ENCODE peak calls at places on chromosomes 12 and 14, in ten cellular contexts. One of them, this sample, is unnamed.

GRCh38 chr12:131927110-131928079 is 1.7 kb upstream of the PUS1 start:
- DNase-seq in astrocyte of the hippocampus: no peak
- DNase-seq in C1 segment of cervical spinal cord: no peak
- DNase-seq in aorta: no peak
- DNase-seq in A673: no peak
- DNase-seq in amygdala: no peak
- DNase-seq in pancreas: no peak
- DNase-seq in fibroblast of pulmonary artery: no peak
- DNase-seq in occipital lobe: no peak
- DNase-seq in AG08396: no peak
- DNase-seq in this sample: no peak

GRCh38 chr14:99745307-99745951 is 47.8 kb upstream of the EML1 start:
- DNase-seq in astrocyte of the hippocampus: peak
- DNase-seq in C1 segment of cervical spinal cord: no peak
- DNase-seq in aorta: no peak
- DNase-seq in A673: no peak
- DNase-seq in amygdala: no peak
- DNase-seq in pancreas: no peak
- DNase-seq in fibroblast of pulmonary artery: no peak
- DNase-seq in occipital lobe: no peak
- DNase-seq in AG08396: peak
- DNase-seq in this sample: no peak

GRCh38 chr12:19431407-19432308 is 7.6 kb upstream of the AEBP2 start:
- DNase-seq in astrocyte of the hippocampus: peak
- DNase-seq in C1 segment of cervical spinal cord: no peak
- DNase-seq in aorta: peak
- DNase-seq in A673: peak
- DNase-seq in amygdala: no peak
- DNase-seq in pancreas: no peak
- DNase-seq in fibroblast of pulmonary artery: peak
- DNase-seq in occipital lobe: no peak
- DNase-seq in AG08396: peak
- DNase-seq in this sample: peak

GRCh38 chr12:1030779-1031178 is 39.8 kb downstream of the ERC1 start:
- DNase-seq in astrocyte of the hippocampus: no peak
- DNase-seq in C1 segment of cervical spinal cord: no peak
- DNase-seq in aorta: no peak
- DNase-seq in A673: no peak
- DNase-seq in amygdala: no peak
- DNase-seq in pancreas: no peak
- DNase-seq in fibroblast of pulmonary artery: no peak
- DNase-seq in occipital lobe: no peak
- DNase-seq in AG08396: no peak
- DNase-seq in this sample: no peak

GRCh38 chr14:74964787-74965769 is 9.7 kb upstream of the PGF start:
- DNase-seq in astrocyte of the hippocampus: no peak
- DNase-seq in C1 segment of cervical spinal cord: no peak
- DNase-seq in aorta: peak
- DNase-seq in A673: peak
- DNase-seq in amygdala: no peak
- DNase-seq in pancreas: no peak
- DNase-seq in fibroblast of pulmonary artery: peak
- DNase-seq in occipital lobe: no peak
- DNase-seq in AG08396: no peak
- DNase-seq in this sample: no peak

GRCh38 chr14:37745657-37746056 is 150.2 kb downstream of the TTC6 start:
- DNase-seq in astrocyte of the hippocampus: no peak
- DNase-seq in C1 segment of cervical spinal cord: no peak
- DNase-seq in aorta: no peak
- DNase-seq in A673: no peak
- DNase-seq in amygdala: no peak
- DNase-seq in pancreas: no peak
- DNase-seq in fibroblast of pulmonary artery: no peak
- DNase-seq in occipital lobe: no peak
- DNase-seq in AG08396: no peak
- DNase-seq in this sample: no peak

GRCh38 chr12:59403259-59403932 is 192.4 kb upstream of the SLC16A7 start:
- DNase-seq in astrocyte of the hippocampus: peak
- DNase-seq in C1 segment of cervical spinal cord: peak
- DNase-seq in aorta: peak
- DNase-seq in A673: peak
- DNase-seq in amygdala: peak
- DNase-seq in pancreas: peak
- DNase-seq in fibroblast of pulmonary artery: peak
- DNase-seq in occipital lobe: peak
- DNase-seq in AG08396: peak
- DNase-seq in this sample: no peak

GRCh38 chr14:70534904-70535303 is at the start of gene ADAM20:
- DNase-seq in astrocyte of the hippocampus: no peak
- DNase-seq in C1 segment of cervical spinal cord: no peak
- DNase-seq in aorta: no peak
- DNase-seq in A673: no peak
- DNase-seq in amygdala: no peak
- DNase-seq in pancreas: no peak
- DNase-seq in fibroblast of pulmonary artery: no peak
- DNase-seq in occipital lobe: no peak
- DNase-seq in AG08396: no peak
- DNase-seq in this sample: no peak

GRCh38 chr14:58107947-58108552 is 44.0 kb downstream of the ARMH4 start:
- DNase-seq in astrocyte of the hippocampus: peak
- DNase-seq in C1 segment of cervical spinal cord: no peak
- DNase-seq in aorta: no peak
- DNase-seq in A673: peak
- DNase-seq in amygdala: no peak
- DNase-seq in pancreas: no peak
- DNase-seq in fibroblast of pulmonary artery: peak
- DNase-seq in occipital lobe: no peak
- DNase-seq in AG08396: peak
- DNase-seq in this sample: no peak

GRCh38 chr12:106046301-106046846 is 92.4 kb downstream of the NUAK1 start:
- DNase-seq in astrocyte of the hippocampus: no peak
- DNase-seq in C1 segment of cervical spinal cord: no peak
- DNase-seq in aorta: no peak
- DNase-seq in A673: no peak
- DNase-seq in amygdala: no peak
- DNase-seq in pancreas: no peak
- DNase-seq in fibroblast of pulmonary artery: no peak
- DNase-seq in occipital lobe: no peak
- DNase-seq in AG08396: no peak
- DNase-seq in this sample: no peak

GRCh38 chr12:108840605-108841328 is 16.6 kb downstream of the SSH1 start:
- DNase-seq in astrocyte of the hippocampus: no peak
- DNase-seq in C1 segment of cervical spinal cord: no peak
- DNase-seq in aorta: no peak
- DNase-seq in A673: no peak
- DNase-seq in amygdala: no peak
- DNase-seq in pancreas: no peak
- DNase-seq in fibroblast of pulmonary artery: no peak
- DNase-seq in occipital lobe: no peak
- DNase-seq in AG08396: no peak
- DNase-seq in this sample: no peak

GRCh38 chr14:50035214-50035613 is 81.2 kb downstream of the VCPKMT start:
- DNase-seq in astrocyte of the hippocampus: no peak
- DNase-seq in C1 segment of cervical spinal cord: no peak
- DNase-seq in aorta: no peak
- DNase-seq in A673: no peak
- DNase-seq in amygdala: no peak
- DNase-seq in pancreas: no peak
- DNase-seq in fibroblast of pulmonary artery: no peak
- DNase-seq in occipital lobe: no peak
- DNase-seq in AG08396: no peak
- DNase-seq in this sample: no peak

GRCh38 chr12:117494833-117495714 is 133.6 kb upstream of the NOS1 start:
- DNase-seq in astrocyte of the hippocampus: no peak
- DNase-seq in C1 segment of cervical spinal cord: no peak
- DNase-seq in aorta: no peak
- DNase-seq in A673: peak
- DNase-seq in amygdala: no peak
- DNase-seq in pancreas: peak
- DNase-seq in fibroblast of pulmonary artery: no peak
- DNase-seq in occipital lobe: no peak
- DNase-seq in AG08396: no peak
- DNase-seq in this sample: no peak

GRCh38 chr12:122215789-122216188 is 10.1 kb downstream of the DIABLO start:
- DNase-seq in astrocyte of the hippocampus: no peak
- DNase-seq in C1 segment of cervical spinal cord: no peak
- DNase-seq in aorta: no peak
- DNase-seq in A673: no peak
- DNase-seq in amygdala: no peak
- DNase-seq in pancreas: no peak
- DNase-seq in fibroblast of pulmonary artery: no peak
- DNase-seq in occipital lobe: no peak
- DNase-seq in AG08396: no peak
- DNase-seq in this sample: no peak

GRCh38 chr12:94267907-94268575 is 119.7 kb downstream of the PLXNC1 start:
- DNase-seq in astrocyte of the hippocampus: no peak
- DNase-seq in C1 segment of cervical spinal cord: no peak
- DNase-seq in aorta: no peak
- DNase-seq in A673: no peak
- DNase-seq in amygdala: no peak
- DNase-seq in pancreas: no peak
- DNase-seq in fibroblast of pulmonary artery: no peak
- DNase-seq in occipital lobe: no peak
- DNase-seq in AG08396: no peak
- DNase-seq in this sample: no peak

GRCh38 chr12:262817-263216 is at the start of gene SLC6A13:
- DNase-seq in astrocyte of the hippocampus: peak
- DNase-seq in C1 segment of cervical spinal cord: no peak
- DNase-seq in aorta: no peak
- DNase-seq in A673: no peak
- DNase-seq in amygdala: no peak
- DNase-seq in pancreas: no peak
- DNase-seq in fibroblast of pulmonary artery: no peak
- DNase-seq in occipital lobe: no peak
- DNase-seq in AG08396: no peak
- DNase-seq in this sample: no peak

GRCh38 chr12:102862486-102862885 is 54.6 kb downstream of the PAH start:
- DNase-seq in astrocyte of the hippocampus: no peak
- DNase-seq in C1 segment of cervical spinal cord: no peak
- DNase-seq in aorta: no peak
- DNase-seq in A673: no peak
- DNase-seq in amygdala: no peak
- DNase-seq in pancreas: no peak
- DNase-seq in fibroblast of pulmonary artery: no peak
- DNase-seq in occipital lobe: no peak
- DNase-seq in AG08396: no peak
- DNase-seq in this sample: no peak

GRCh38 chr12:6337958-6338406 is 3.9 kb downstream of the TNFRSF1A start:
- DNase-seq in astrocyte of the hippocampus: peak
- DNase-seq in C1 segment of cervical spinal cord: no peak
- DNase-seq in aorta: no peak
- DNase-seq in A673: no peak
- DNase-seq in amygdala: no peak
- DNase-seq in pancreas: no peak
- DNase-seq in fibroblast of pulmonary artery: peak
- DNase-seq in occipital lobe: no peak
- DNase-seq in AG08396: no peak
- DNase-seq in this sample: no peak

GRCh38 chr14:61470954-61471279 is 149.5 kb downstream of the PRKCH start:
- DNase-seq in astrocyte of the hippocampus: no peak
- DNase-seq in C1 segment of cervical spinal cord: no peak
- DNase-seq in aorta: no peak
- DNase-seq in A673: no peak
- DNase-seq in amygdala: no peak
- DNase-seq in pancreas: no peak
- DNase-seq in fibroblast of pulmonary artery: no peak
- DNase-seq in occipital lobe: no peak
- DNase-seq in AG08396: no peak
- DNase-seq in this sample: no peak

GRCh38 chr14:36477266-36477665 is 42.8 kb downstream of the NKX2-1 start:
- DNase-seq in astrocyte of the hippocampus: no peak
- DNase-seq in C1 segment of cervical spinal cord: no peak
- DNase-seq in aorta: no peak
- DNase-seq in A673: no peak
- DNase-seq in amygdala: no peak
- DNase-seq in pancreas: no peak
- DNase-seq in fibroblast of pulmonary artery: no peak
- DNase-seq in occipital lobe: no peak
- DNase-seq in AG08396: no peak
- DNase-seq in this sample: no peak

GRCh38 chr12:109716512-109717389 is 3.1 kb downstream of the FAM222A start:
- DNase-seq in astrocyte of the hippocampus: no peak
- DNase-seq in C1 segment of cervical spinal cord: peak
- DNase-seq in aorta: no peak
- DNase-seq in A673: no peak
- DNase-seq in amygdala: peak
- DNase-seq in pancreas: no peak
- DNase-seq in fibroblast of pulmonary artery: no peak
- DNase-seq in occipital lobe: peak
- DNase-seq in AG08396: peak
- DNase-seq in this sample: no peak

GRCh38 chr14:39467889-39468524 is 35.8 kb upstream of the FBXO33 start:
- DNase-seq in astrocyte of the hippocampus: peak
- DNase-seq in C1 segment of cervical spinal cord: no peak
- DNase-seq in aorta: no peak
- DNase-seq in A673: peak
- DNase-seq in amygdala: no peak
- DNase-seq in pancreas: no peak
- DNase-seq in fibroblast of pulmonary artery: peak
- DNase-seq in occipital lobe: no peak
- DNase-seq in AG08396: no peak
- DNase-seq in this sample: no peak

GRCh38 chr14:74846168-74846567 is 29.8 kb downstream of the PROX2 start:
- DNase-seq in astrocyte of the hippocampus: no peak
- DNase-seq in C1 segment of cervical spinal cord: no peak
- DNase-seq in aorta: no peak
- DNase-seq in A673: peak
- DNase-seq in amygdala: no peak
- DNase-seq in pancreas: no peak
- DNase-seq in fibroblast of pulmonary artery: peak
- DNase-seq in occipital lobe: no peak
- DNase-seq in AG08396: no peak
- DNase-seq in this sample: no peak

GRCh38 chr12:121209629-121210572 is at the start of gene P2RX4:
- DNase-seq in astrocyte of the hippocampus: peak
- DNase-seq in C1 segment of cervical spinal cord: peak
- DNase-seq in aorta: peak
- DNase-seq in A673: peak
- DNase-seq in amygdala: peak
- DNase-seq in pancreas: peak
- DNase-seq in fibroblast of pulmonary artery: peak
- DNase-seq in occipital lobe: peak
- DNase-seq in AG08396: peak
- DNase-seq in this sample: peak

GRCh38 chr12:66633676-66634075 is 45.2 kb downstream of the GRIP1 start:
- DNase-seq in astrocyte of the hippocampus: peak
- DNase-seq in C1 segment of cervical spinal cord: no peak
- DNase-seq in aorta: no peak
- DNase-seq in A673: no peak
- DNase-seq in amygdala: no peak
- DNase-seq in pancreas: no peak
- DNase-seq in fibroblast of pulmonary artery: peak
- DNase-seq in occipital lobe: no peak
- DNase-seq in AG08396: no peak
- DNase-seq in this sample: no peak

GRCh38 chr14:65210118-65210826 is 108.0 kb upstream of the MAX start:
- DNase-seq in astrocyte of the hippocampus: no peak
- DNase-seq in C1 segment of cervical spinal cord: no peak
- DNase-seq in aorta: no peak
- DNase-seq in A673: no peak
- DNase-seq in amygdala: no peak
- DNase-seq in pancreas: no peak
- DNase-seq in fibroblast of pulmonary artery: peak
- DNase-seq in occipital lobe: no peak
- DNase-seq in AG08396: no peak
- DNase-seq in this sample: no peak

GRCh38 chr12:14928946-14929345 is 9.4 kb downstream of the ERP27 start:
- DNase-seq in astrocyte of the hippocampus: peak
- DNase-seq in C1 segment of cervical spinal cord: no peak
- DNase-seq in aorta: no peak
- DNase-seq in A673: no peak
- DNase-seq in amygdala: no peak
- DNase-seq in pancreas: peak
- DNase-seq in fibroblast of pulmonary artery: peak
- DNase-seq in occipital lobe: no peak
- DNase-seq in AG08396: no peak
- DNase-seq in this sample: peak

GRCh38 chr12:121799175-121799841 is 4.5 kb upstream of the SETD1B start:
- DNase-seq in astrocyte of the hippocampus: peak
- DNase-seq in C1 segment of cervical spinal cord: peak
- DNase-seq in aorta: peak
- DNase-seq in A673: peak
- DNase-seq in amygdala: peak
- DNase-seq in pancreas: no peak
- DNase-seq in fibroblast of pulmonary artery: peak
- DNase-seq in occipital lobe: peak
- DNase-seq in AG08396: peak
- DNase-seq in this sample: no peak

This sample was measured in mesothelial cell of epicardium.